ENCODE peak calls at places on chromosomes 4 and X, in five cellular contexts. L, H, G, J and N are unnamed samples.

GRCh38 chrX:267771-268261 is 13.4 kb upstream of the PLCXD1 start:
- DNase-seq in L (no peak), H (no peak), G (no peak), J (no peak), N (no peak)

GRCh38 chr4:127686656-127687055 is 43.5 kb upstream of the SLC25A31 start:
- DNase-seq in L (no peak), H (no peak), G (no peak), J (no peak), N (no peak)

GRCh38 chr4:87188932-87189331 is 31.5 kb downstream of the KLHL8 start:
- DNase-seq in L (no peak), H (no peak), G (no peak), J (no peak), N (no peak)

GRCh38 chr4:120066182-120066524 is 495 bp downstream of the MAD2L1 start:
- DNase-seq in L (no peak), H (peak), G (peak), J (peak), N (peak)

GRCh38 chrX:110061138-110061537 is 58.2 kb downstream of the TMEM164 start:
- DNase-seq in L (no peak), H (no peak), G (no peak), J (no peak), N (no peak)

GRCh38 chrX:1673337-1673736 is 58.5 kb downstream of the ASMT start:
- DNase-seq in L (no peak), H (peak), G (peak), J (peak), N (peak)

GRCh38 chrX:109519001-109519400 is 17.6 kb upstream of the NXT2 start:
- DNase-seq in L (no peak), H (no peak), G (no peak), J (no peak), N (no peak)

GRCh38 chrX:117972681-117973080 is 143.9 kb downstream of the KLHL13 start:
- DNase-seq in L (no peak), H (no peak), G (no peak), J (no peak), N (peak)

GRCh38 chr4:180798016-180798574 is 1445.1 kb upstream of the TENM3 start:
- DNase-seq in L (no peak), H (no peak), G (no peak), J (no peak), N (no peak)

GRCh38 chrX:17740137-17741122 is 3.1 kb downstream of the SCML1 start:
- DNase-seq in L (no peak), H (no peak), G (no peak), J (no peak), N (no peak)

GRCh38 chr4:72457158-72457557 is 111.9 kb downstream of the ADAMTS3 start:
- DNase-seq in L (no peak), H (no peak), G (no peak), J (no peak), N (no peak)

GRCh38 chrX:125846251-125846650 is 319.8 kb downstream of the DCAF12L2 start:
- DNase-seq in L (no peak), H (no peak), G (no peak), J (no peak), N (no peak)

GRCh38 chrX:28610746-28611145 is 23.5 kb downstream of the IL1RAPL1 start:
- DNase-seq in L (no peak), H (no peak), G (no peak), J (no peak), N (no peak)

GRCh38 chr4:16437836-16438235 is 211.6 kb upstream of the TAPT1 start:
- DNase-seq in L (no peak), H (no peak), G (no peak), J (no peak), N (no peak)

GRCh38 chr4:5500165-5500564 is 208.2 kb downstream of the EVC2 start:
- DNase-seq in L (no peak), H (no peak), G (no peak), J (no peak), N (no peak)

GRCh38 chrX:97527725-97528124 is 644.0 kb downstream of the RPA4 start:
- DNase-seq in L (no peak), H (no peak), G (no peak), J (no peak), N (no peak)

GRCh38 chrX:21412883-21413282 is 38.7 kb downstream of the CNKSR2 start:
- DNase-seq in L (no peak), H (no peak), G (no peak), J (no peak), N (no peak)

GRCh38 chr4:137394000-137394399 is 138.3 kb downstream of the PCDH18 start:
- DNase-seq in L (no peak), H (no peak), G (no peak), J (no peak), N (no peak)

GRCh38 chr4:22515145-22515887 is 550 bp downstream of the ADGRA3 start:
- DNase-seq in L (no peak), H (peak), G (peak), J (peak), N (peak)

GRCh38 chr4:3384771-3385701 is 56.7 kb upstream of the HGFAC start:
- DNase-seq in L (no peak), H (no peak), G (no peak), J (peak), N (no peak)

GRCh38 chrX:118872102-118872566 is 48.5 kb downstream of the ZCCHC12 start:
- DNase-seq in L (no peak), H (no peak), G (no peak), J (no peak), N (no peak)

GRCh38 chr4:101953949-101954348 is 163.4 kb downstream of the BANK1 start:
- DNase-seq in L (no peak), H (no peak), G (no peak), J (peak), N (no peak)

GRCh38 chrX:82973641-82974040 is 534.4 kb upstream of the POU3F4 start:
- DNase-seq in L (no peak), H (no peak), G (no peak), J (no peak), N (no peak)

GRCh38 chr4:156830356-156830755 is 141.2 kb downstream of the PDGFC start:
- DNase-seq in L (no peak), H (no peak), G (no peak), J (peak), N (no peak)

GRCh38 chr4:76998251-76998901 is 48.8 kb downstream of the SEPTIN11 start:
- DNase-seq in L (no peak), H (no peak), G (no peak), J (no peak), N (no peak)

GRCh38 chrX:154044045-154044444 is 24.3 kb upstream of the IRAK1 start:
- DNase-seq in L (no peak), H (no peak), G (no peak), J (no peak), N (no peak)

GRCh38 chr4:24770111-24770584 is 25.2 kb upstream of the SOD3 start:
- DNase-seq in L (peak), H (no peak), G (no peak), J (no peak), N (no peak)

GRCh38 chr4:3786196-3786869 is 20.1 kb downstream of the ADRA2C start:
- DNase-seq in L (no peak), H (peak), G (no peak), J (peak), N (no peak)

GRCh38 chr4:85798011-85798770 is 323.2 kb downstream of the ARHGAP24 start:
- DNase-seq in L (no peak), H (no peak), G (no peak), J (no peak), N (no peak)

GRCh38 chr4:152029631-152030030 is 268.8 kb upstream of the GATB start:
- DNase-seq in L (no peak), H (no peak), G (no peak), J (no peak), N (no peak)

GRCh38 chrX:17818729-17819128 is 42.4 kb downstream of the RAI2 start:
- DNase-seq in L (no peak), H (no peak), G (no peak), J (no peak), N (no peak)

DNA sequence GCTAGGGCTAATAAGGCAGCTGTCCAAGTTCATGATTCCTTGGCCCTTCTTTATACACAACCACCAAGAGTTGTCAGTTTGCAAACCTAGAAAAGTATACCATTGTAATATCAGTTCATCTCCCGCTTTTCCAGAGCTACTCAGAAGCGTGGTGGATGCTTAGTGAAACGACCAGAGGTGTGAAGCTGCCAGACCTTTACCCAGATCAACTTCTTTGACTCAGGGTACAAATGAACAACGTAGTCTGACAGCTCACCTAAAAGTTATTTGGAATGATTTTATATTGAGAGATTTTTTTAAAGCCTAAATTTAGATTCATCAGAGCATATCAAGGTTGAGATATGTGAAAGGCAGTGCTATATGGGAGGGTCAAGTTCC is 169.7 kb downstream of the CBR4 start:
- DNase-seq in L (no peak), H (no peak), G (no peak), J (no peak), N (no peak)
- TF ChIP-seq FOXM1 in L (no peak), H (no peak), G (no peak), J (no peak), N (no peak)

GRCh38 chr4:122279670-122280069 is 99.1 kb upstream of the ADAD1 start:
- DNase-seq in L (no peak), H (no peak), G (no peak), J (peak), N (no peak)
- TF ChIP-seq FOXM1 in L (no peak), H (no peak), G (no peak), J (no peak), N (no peak)

GRCh38 chr4:113591982-113592381 is 169.6 kb downstream of the CAMK2D start:
- DNase-seq in L (no peak), H (no peak), G (no peak), J (no peak), N (no peak)
- TF ChIP-seq FOXM1 in L (no peak), H (no peak), G (no peak), J (no peak), N (no peak)

DNA sequence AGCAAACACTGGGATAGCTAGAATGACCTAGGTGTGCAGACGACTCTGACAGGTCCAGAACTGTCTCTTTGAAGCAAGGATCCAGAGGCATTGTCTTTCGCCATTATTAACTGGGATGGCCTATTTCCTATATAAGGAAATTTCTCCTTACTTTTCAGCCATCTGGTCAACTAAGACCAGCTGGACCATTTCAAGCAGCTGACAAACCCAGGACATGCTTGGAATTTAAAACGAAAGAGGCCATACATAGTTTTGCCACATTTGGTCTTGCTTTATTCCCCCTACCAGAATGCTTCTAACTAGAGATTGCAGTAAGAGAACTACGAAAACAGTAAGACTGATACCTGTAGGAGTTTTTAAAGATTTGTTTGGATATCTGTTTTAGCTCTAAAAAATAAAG is 87.0 kb downstream of the GLRA2 start:
- DNase-seq in L (no peak), H (no peak), G (no peak), J (no peak), N (no peak)
- TF ChIP-seq FOXM1 in L (no peak), H (no peak), G (no peak), J (no peak), N (no peak)

GRCh38 chr4:48360285-48360965 is 19.1 kb downstream of the SLAIN2 start:
- DNase-seq in L (no peak), H (no peak), G (no peak), J (no peak), N (no peak)
- TF ChIP-seq FOXM1 in L (no peak), H (no peak), G (no peak), J (no peak), N (no peak)

GRCh38 chr4:7067523-7068278 is at the start of gene GRPEL1:
- DNase-seq in L (peak), H (peak), G (peak), J (peak), N (peak)
- TF ChIP-seq FOXM1 in L (no peak), H (no peak), G (no peak), J (no peak), N (no peak)

DNA sequence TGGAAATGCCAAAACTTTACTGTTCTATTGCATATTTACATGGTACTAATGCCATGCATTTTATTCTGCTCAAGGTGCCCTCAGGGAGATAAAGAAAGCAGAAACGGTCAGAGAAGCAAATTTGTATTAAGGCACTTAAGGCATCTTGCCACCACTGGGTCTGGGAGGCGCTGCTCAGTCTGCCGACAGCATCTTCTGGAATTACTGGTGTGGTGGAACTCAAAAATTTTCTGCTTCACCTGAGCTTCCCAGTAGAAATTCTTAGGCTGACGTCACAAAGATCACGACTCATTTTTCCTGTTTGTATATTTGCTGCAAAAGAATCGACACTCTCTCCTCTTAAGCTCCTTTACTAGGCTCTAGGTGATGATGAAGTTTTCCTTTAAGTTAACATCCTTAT is 3.0 kb downstream of the RASSF6 start:
- DNase-seq in L (no peak), H (no peak), G (no peak), J (no peak), N (no peak)
- TF ChIP-seq FOXM1 in L (no peak), H (no peak), G (no peak), J (no peak), N (no peak)